ENCODE peak calls at places on chromosomes 2 and 18, in nine cellular contexts. Y, E, C, A, N, F, X, L and G are unnamed samples.
A peak's percentile ranks its signal among the peaks of the same experiment; 100 is the strongest.

GRCh38 chr2:45813003-45813601 is 161.6 kb downstream of the PRKCE start:
- DNase-seq in X (no peak), L (no peak), A (peak; percentile 44), Y (no peak), F (no peak), N (no peak), E (peak; percentile 46), C (no peak), G (no peak)

GRCh38 chr18:41378628-41379027 is 576.4 kb upstream of the PIK3C3 start:
- DNase-seq in F (no peak), N (no peak), L (no peak), Y (no peak), A (peak; percentile 64), E (peak; percentile 51), X (no peak), C (peak; percentile 8), G (peak; percentile 48)

GRCh38 chr18:33014060-33014796 is 241.4 kb upstream of the KLHL14 start:
- DNase-seq in L (no peak), E (no peak), C (no peak), A (no peak), F (no peak), Y (no peak), X (no peak), N (no peak), G (no peak)

GRCh38 chr18:67513285-67513684 is 3.2 kb downstream of the DSEL start:
- DNase-seq in E (peak; percentile 43), A (peak; percentile 17), C (no peak), F (no peak), N (no peak), L (no peak), X (no peak), Y (no peak), G (peak; percentile 28)

GRCh38 chr18:41134426-41134825 is 820.6 kb upstream of the PIK3C3 start:
- DNase-seq in L (no peak), A (no peak), E (no peak), X (no peak), C (no peak), F (no peak), N (no peak), Y (no peak), G (no peak)

GRCh38 chr2:15146960-15147359 is 414.2 kb downstream of the NBAS start:
- DNase-seq in Y (no peak), N (no peak), L (no peak), A (no peak), C (no peak), F (no peak), E (no peak), X (no peak), G (peak; percentile 21)

GRCh38 chr2:30932850-30933249 is 125.6 kb upstream of the CAPN13 start:
- DNase-seq in Y (no peak), X (peak; percentile 71), F (no peak), A (no peak), C (no peak), N (no peak), E (no peak), L (no peak), G (no peak)

GRCh38 chr2:10079931-10080535 is at the start of gene CYS1:
- DNase-seq in L (no peak), Y (no peak), N (peak; percentile 88), X (peak; percentile 35), C (no peak), F (no peak), E (peak; percentile 82), A (no peak), G (peak; percentile 21)

GRCh38 chr2:74314107-74314506 is 29.1 kb downstream of the SLC4A5 start:
- DNase-seq in E (no peak), C (no peak), X (no peak), L (no peak), A (no peak), F (no peak), Y (no peak), N (no peak), G (no peak)

GRCh38 chr2:38565333-38565732 is 37.4 kb downstream of the HNRNPLL start:
- DNase-seq in X (no peak), E (no peak), C (no peak), L (no peak), F (no peak), A (no peak), N (no peak), Y (no peak), G (no peak)

GRCh38 chr18:9348766-9349165 is 14.2 kb downstream of the TWSG1 start:
- DNase-seq in N (no peak), A (no peak), Y (no peak), E (no peak), X (no peak), C (no peak), F (no peak), L (no peak), G (no peak)

GRCh38 chr2:6866239-6866745 is 585 bp upstream of the CMPK2 start:
- DNase-seq in X (peak; percentile 51), E (peak; percentile 39), A (peak; percentile 43), F (no peak), N (no peak), Y (no peak), L (peak; percentile 14), C (peak; percentile 49), G (peak; percentile 48)

GRCh38 chr2:56183643-56184499 is at the start of gene CCDC85A:
- DNase-seq in Y (no peak), L (peak; percentile 74), X (peak; percentile 78), A (peak; percentile 85), F (peak; percentile 81), C (peak; percentile 58), N (peak; percentile 92), E (peak; percentile 87), G (peak; percentile 79)